ENCODE peak calls at places on chromosomes 16 and 17, in eight cellular contexts. N, D, P, T, X, B, H and K are unnamed samples.

GRCh38 chr17:13320046-13320785 is 281.5 kb downstream of the HS3ST3A1 start:
- DNase-seq in T (no peak), D (no peak), P (no peak), N (no peak), X (no peak), H (no peak), B (no peak), K (no peak)

GRCh38 chr17:74453665-74454196 is 12.7 kb upstream of the CD300A start:
- DNase-seq in H (no peak), T (no peak), D (peak), B (no peak), P (no peak), N (no peak), X (no peak), K (no peak)

GRCh38 chr17:77834170-77835115 is 124.1 kb upstream of the TNRC6C start:
- DNase-seq in X (peak), T (peak), B (no peak), P (peak), H (peak), N (peak), D (no peak), K (no peak)

GRCh38 chr17:51430581-51430980 is 170.2 kb downstream of the UTP18 start:
- DNase-seq in X (no peak), H (no peak), P (no peak), N (peak), B (no peak), T (no peak), D (no peak), K (no peak)

GRCh38 chr16:11340710-11341109 is 4.5 kb upstream of the RMI2 start:
- DNase-seq in H (no peak), X (no peak), T (no peak), N (no peak), B (no peak), D (no peak), P (no peak), K (no peak)

GRCh38 chr17:53628011-53628410 is 194.7 kb upstream of the KIF2B start:
- DNase-seq in D (no peak), H (peak), N (no peak), B (no peak), X (peak), T (no peak), P (no peak), K (no peak)

GRCh38 chr16:19766988-19767387 is 48.9 kb downstream of the IQCK start:
- DNase-seq in D (no peak), P (no peak), T (no peak), B (no peak), N (no peak), X (no peak), H (no peak), K (no peak)

GRCh38 chr17:44321246-44322120 is 3.1 kb downstream of the SLC25A39 start:
- DNase-seq in P (no peak), H (no peak), T (no peak), N (peak), D (peak), X (no peak), B (peak), K (no peak)

GRCh38 chr17:80071116-80071980 is 30.0 kb upstream of the GAA start:
- DNase-seq in H (peak), T (no peak), P (peak), D (no peak), X (no peak), N (no peak), B (peak), K (no peak)

GRCh38 chr17:44832821-44833220 is 2.7 kb upstream of the GJC1 start:
- DNase-seq in B (no peak), H (no peak), D (no peak), N (peak), T (no peak), X (no peak), P (no peak), K (no peak)

GRCh38 chr17:76726231-76726765 is at the start of gene JMJD6:
- DNase-seq in X (peak), D (peak), P (peak), T (peak), N (peak), H (peak), B (peak), K (no peak)

GRCh38 chr17:58156839-58157803 is 8.9 kb downstream of the OR4D1 start:
- DNase-seq in P (no peak), H (peak), T (peak), B (no peak), N (peak), D (peak), X (peak), K (no peak)

GRCh38 chr17:38868968-38869646 is 751 bp upstream of the LASP1 start:
- DNase-seq in X (peak), B (peak), N (peak), P (peak), T (peak), D (peak), H (peak), K (peak)

GRCh38 chr17:44438634-44439033 is 49.2 kb upstream of the ITGA2B start:
- DNase-seq in B (no peak), T (no peak), N (peak), H (no peak), D (no peak), P (no peak), X (no peak), K (no peak)

GRCh38 chr17:77577491-77577890 is 381.0 kb upstream of the TNRC6C start:
- DNase-seq in T (no peak), H (no peak), X (no peak), P (no peak), N (no peak), D (peak), B (no peak), K (no peak)

GRCh38 chr17:66283296-66283934 is 19.0 kb upstream of the PRKCA start:
- DNase-seq in N (peak), D (no peak), B (no peak), P (no peak), H (no peak), T (no peak), X (no peak), K (no peak)

GRCh38 chr17:75616521-75617122 is 16.6 kb upstream of the SMIM5 start:
- DNase-seq in N (no peak), H (no peak), T (no peak), B (no peak), X (no peak), D (no peak), P (no peak), K (no peak)

GRCh38 chr17:60747069-60747808 is 69.6 kb downstream of the BCAS3 start:
- DNase-seq in D (no peak), P (no peak), B (no peak), T (no peak), N (no peak), X (no peak), H (no peak), K (no peak)

GRCh38 chr16:73337371-73337770 is 289.4 kb upstream of the ZFHX3 start:
- DNase-seq in X (no peak), T (no peak), D (no peak), B (no peak), P (no peak), H (no peak), N (no peak), K (no peak)

GRCh38 chr16:75946058-75946457 is 219.8 kb upstream of the CPHXL start:
- DNase-seq in P (no peak), X (no peak), B (no peak), T (no peak), N (no peak), D (no peak), H (no peak), K (no peak)

GRCh38 chr16:15593235-15593634 is 49.7 kb downstream of the MARF1 start:
- DNase-seq in X (no peak), T (no peak), N (no peak), D (no peak), P (no peak), B (no peak), H (no peak), K (no peak)

GRCh38 chr17:4858068-4858879 is 25.1 kb downstream of the MINK1 start:
- DNase-seq in T (no peak), D (no peak), B (no peak), N (peak), H (peak), X (no peak), P (no peak), K (no peak)

GRCh38 chr16:88537864-88538263 is 32.3 kb upstream of the ZC3H18 start:
- DNase-seq in H (no peak), X (no peak), T (no peak), N (no peak), D (no peak), P (no peak), B (no peak), K (no peak)

GRCh38 chr17:45894022-45894784 is at the start of gene MAPT:
- DNase-seq in D (peak), H (peak), T (peak), B (peak), X (peak), P (peak), N (peak), K (peak)

GRCh38 chr16:47927330-47927729 is 228.5 kb downstream of the ABCC12 start:
- DNase-seq in D (no peak), X (peak), P (no peak), B (no peak), H (no peak), T (no peak), N (no peak), K (no peak)

GRCh38 chr16:81532491-81533174 is 88.0 kb downstream of the CMIP start:
- DNase-seq in B (no peak), T (no peak), H (no peak), D (no peak), P (no peak), X (no peak), N (no peak), K (no peak)

GRCh38 chr17:79789943-79790804 is 6.7 kb downstream of the CBX8 start:
- DNase-seq in D (no peak), H (peak), P (peak), B (no peak), N (peak), T (no peak), X (no peak), K (no peak)

GRCh38 chr16:65274576-65274975 is 152.7 kb upstream of the CDH11 start:
- DNase-seq in D (no peak), N (no peak), B (no peak), T (no peak), P (no peak), X (no peak), H (no peak), K (no peak)

GRCh38 chr17:18362509-18363020 is 785 bp downstream of the SHMT1 start:
- DNase-seq in P (peak), D (no peak), H (peak), N (peak), B (peak), T (no peak), X (peak), K (no peak)

GRCh38 chr16:23948949-23949392 is 113.2 kb downstream of the PRKCB start:
- DNase-seq in H (no peak), P (no peak), T (no peak), D (peak), N (no peak), B (no peak), X (no peak), K (no peak)

GRCh38 chr17:79942591-79943353 is 92.9 kb downstream of the TBC1D16 start:
- DNase-seq in T (no peak), X (peak), B (peak), P (no peak), H (peak), D (peak), N (peak), K (no peak)

GRCh38 chr17:78781339-78782304 is at the start of gene CYTH1:
- DNase-seq in N (peak), X (peak), D (peak), T (no peak), P (no peak), B (peak), H (peak), K (no peak)

GRCh38 chr16:70523621-70524405 is at the start of gene SF3B3:
- DNase-seq in X (peak), H (peak), D (peak), P (peak), T (peak), N (peak), B (peak), K (no peak)

GRCh38 chr17:68906638-68907037 is 48.6 kb downstream of the ABCA8 start:
- DNase-seq in P (no peak), D (no peak), T (no peak), B (no peak), H (peak), N (no peak), X (peak), K (no peak)

GRCh38 chr16:57297856-57298255 is 13.4 kb upstream of the PLLP start:
- DNase-seq in D (peak), P (no peak), B (no peak), T (no peak), H (no peak), X (no peak), N (no peak), K (no peak)